ENCODE peak calls at places on chromosomes 6 and 20, in four cellular contexts. Q, H, W and C are unnamed samples.

GRCh38 chr6:44342489-44342888 is at the start of gene SPATS1:
- DNase-seq in W (no peak), Q (no peak), H (peak; percentile 3), C (no peak)

GRCh38 chr6:127606131-127606562 is 29.2 kb downstream of the C6orf58 start:
- DNase-seq in W (no peak), H (peak; percentile 26), Q (peak; percentile 7), C (peak; percentile 25)

GRCh38 chr20:54058420-54059139 is 11.8 kb downstream of the BCAS1 start:
- DNase-seq in Q (no peak), H (no peak), W (no peak), C (no peak)

GRCh38 chr6:29564875-29565274 is 5.3 kb upstream of the UBD start:
- DNase-seq in W (no peak), H (no peak), Q (no peak), C (no peak)

GRCh38 chr20:46350201-46350985 is 42.1 kb upstream of the CDH22 start:
- DNase-seq in H (no peak), Q (peak; percentile 94), W (peak; percentile 82), C (peak; percentile 87)

GRCh38 chr6:117494694-117495318 is 12.3 kb downstream of the DCBLD1 start:
- DNase-seq in Q (no peak), W (no peak), H (no peak), C (peak; percentile 87)

GRCh38 chr20:62994850-62995249 is 11.9 kb downstream of the BHLHE23 start:
- DNase-seq in Q (no peak), W (no peak), H (no peak), C (no peak)

GRCh38 chr6:26473758-26474438 is 16.1 kb downstream of the BTN2A1 start:
- DNase-seq in W (peak; percentile 84), H (peak; percentile 85), Q (peak; percentile 95), C (peak; percentile 86)

GRCh38 chr6:102815207-102815606 is 1421.7 kb downstream of the GRIK2 start:
- DNase-seq in Q (no peak), H (no peak), W (no peak), C (no peak)

GRCh38 chr6:84403545-84403944 is 176.1 kb upstream of the CEP162 start:
- DNase-seq in Q (no peak), H (no peak), W (no peak), C (no peak)

GRCh38 chr6:170233304-170234205 is 57.3 kb downstream of the DLL1 start:
- DNase-seq in W (no peak), Q (no peak), H (peak; percentile 98), C (no peak)